ENCODE peak calls at places on chromosomes 1 and 21, in four cellular contexts. Z, Q, X and N are unnamed samples.

GRCh38 chr1:153991806-153992205 is 1.2 kb downstream of the RPS27 start:
- DNase-seq in X (no peak), Q (no peak), Z (no peak), N (no peak)

GRCh38 chr1:150981177-150981804 is 801 bp upstream of the ANXA9 start:
- DNase-seq in X (no peak), Q (peak), Z (no peak), N (no peak)

GRCh38 chr1:225418059-225418458 is 9.8 kb downstream of the LBR start:
- DNase-seq in Z (no peak), X (no peak), Q (no peak), N (no peak)

GRCh38 chr1:94646151-94646643 is 104.6 kb upstream of the F3 start:
- DNase-seq in Q (no peak), X (no peak), Z (peak), N (no peak)

GRCh38 chr1:117312453-117313138 is 54.7 kb upstream of the MAN1A2 start:
- DNase-seq in Q (no peak), X (no peak), Z (peak), N (peak)

GRCh38 chr1:208132287-208132882 is 111.8 kb downstream of the PLXNA2 start:
- DNase-seq in X (peak), Q (peak), Z (peak), N (peak)

GRCh38 chr1:3939242-3940080 is 39.4 kb upstream of the C1orf174 start:
- DNase-seq in Q (no peak), X (no peak), Z (no peak), N (no peak)

GRCh38 chr1:174007846-174008245 is 14.3 kb downstream of the RC3H1 start:
- DNase-seq in Q (no peak), Z (no peak), X (no peak), N (no peak)

GRCh38 chr1:160629286-160630210 is 17.3 kb downstream of the SLAMF1 start:
- DNase-seq in Q (no peak), Z (no peak), X (peak), N (no peak)

GRCh38 chr1:74570797-74571492 is 58.5 kb upstream of the LRRC53 start:
- DNase-seq in Z (no peak), X (no peak), Q (peak), N (no peak)

GRCh38 chr1:52920791-52921291 is 699 bp downstream of the ECHDC2 start:
- DNase-seq in Q (peak), X (no peak), Z (peak), N (no peak)

GRCh38 chr1:185916866-185917265 is 182.7 kb downstream of the HMCN1 start:
- DNase-seq in Z (no peak), X (no peak), Q (no peak), N (no peak)

GRCh38 chr1:35655196-35655595 is 13.9 kb upstream of the PSMB2 start:
- DNase-seq in X (no peak), Z (no peak), Q (no peak), N (no peak)

GRCh38 chr1:17352419-17352909 is 19.5 kb upstream of the PADI6 start:
- DNase-seq in X (no peak), Q (no peak), Z (no peak), N (no peak)

GRCh38 chr1:228081578-228082259 is 789 bp upstream of the ARF1 start:
- DNase-seq in Z (no peak), Q (peak), X (no peak), N (no peak)

GRCh38 chr1:34787461-34788420 is 5.1 kb upstream of the GJA4 start:
- DNase-seq in X (no peak), Q (no peak), Z (no peak), N (no peak)

GRCh38 chr1:94258873-94259331 is 21.5 kb upstream of the ARHGAP29 start:
- DNase-seq in Z (peak), Q (no peak), X (no peak), N (no peak)

GRCh38 chr21:42105916-42106315 is 34.8 kb downstream of the UMODL1 start:
- DNase-seq in X (no peak), Q (no peak), Z (no peak), N (no peak)

GRCh38 chr1:150876111-150876434 is 326 bp downstream of the ARNT start:
- DNase-seq in Q (no peak), X (no peak), Z (peak), N (no peak)

GRCh38 chr1:206693029-206693428 is 8.3 kb downstream of the MAPKAPK2 start:
- DNase-seq in Z (no peak), X (no peak), Q (no peak), N (no peak)

GRCh38 chr1:205524794-205525101 is 20.3 kb downstream of the CDK18 start:
- DNase-seq in Z (no peak), X (no peak), Q (no peak), N (no peak)

GRCh38 chr1:92922378-92923035 is 38.8 kb downstream of the DIPK1A start:
- DNase-seq in X (no peak), Z (no peak), Q (no peak), N (no peak)

GRCh38 chr1:178361847-178362246 is 134.9 kb downstream of the CLEC20A start:
- DNase-seq in Q (no peak), Z (no peak), X (no peak), N (no peak)

GRCh38 chr1:22275626-22276395 is 132.9 kb upstream of the WNT4 start:
- DNase-seq in Q (peak), Z (peak), X (no peak), N (peak)

GRCh38 chr21:27645285-27645684 is 678.4 kb upstream of the ADAMTS5 start:
- DNase-seq in X (no peak), Q (no peak), Z (no peak), N (no peak)

GRCh38 chr1:22143065-22143514 is at the start of gene WNT4:
- DNase-seq in Z (peak), Q (peak), X (peak), N (peak)

GRCh38 chr1:85616736-85617135 is 36.2 kb downstream of the CCN1 start:
- DNase-seq in Q (no peak), Z (no peak), X (no peak), N (no peak)

GRCh38 chr21:17491716-17492414 is 21.0 kb upstream of the CXADR start:
- DNase-seq in Q (no peak), X (no peak), Z (peak), N (no peak)

GRCh38 chr1:18529714-18530113 is 49.0 kb downstream of the KLHDC7A start:
- DNase-seq in Z (no peak), X (no peak), Q (no peak), N (no peak)

GRCh38 chr1:19435851-19436465 is 49.4 kb downstream of the CAPZB start:
- DNase-seq in Q (no peak), Z (no peak), X (no peak), N (no peak)

GRCh38 chr1:242890211-242890741 is 364.8 kb downstream of the CEP170 start:
- DNase-seq in Q (peak), Z (no peak), X (no peak), N (no peak)

GRCh38 chr1:159207774-159208459 is 3.2 kb downstream of the ACKR1 start:
- DNase-seq in X (no peak), Q (no peak), Z (no peak), N (no peak)
- TF ChIP-seq CTCF in X (no peak), Q (no peak), Z (no peak), N (no peak)

DNA sequence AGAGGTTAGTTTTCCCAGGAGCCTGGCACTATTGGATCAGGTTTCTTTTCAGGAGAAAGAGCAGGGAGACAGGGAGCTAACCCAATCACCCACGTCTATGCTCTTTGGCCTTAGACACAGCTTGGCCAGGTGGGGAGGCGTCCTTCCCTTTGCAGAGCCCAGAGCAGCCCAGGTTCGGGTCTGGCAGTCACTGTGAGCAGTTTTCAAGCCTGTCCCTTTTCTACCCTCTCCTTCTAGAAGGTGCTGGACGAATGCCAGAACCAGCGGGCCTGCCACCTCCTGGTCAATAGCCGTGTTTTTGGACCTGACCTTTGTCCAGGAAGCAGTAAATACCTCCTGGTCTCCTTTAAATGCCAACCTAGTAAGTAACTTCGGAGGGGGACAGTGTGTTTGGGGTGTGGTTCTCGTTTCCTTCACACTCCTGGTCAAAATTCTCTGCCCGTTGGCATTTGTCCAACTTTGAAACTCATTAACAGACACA is 44.9 kb downstream of the EVA1C start:
- DNase-seq in Q (no peak), X (no peak), Z (no peak), N (no peak)
- TF ChIP-seq CTCF in Q (no peak), X (no peak), Z (no peak), N (no peak)

GRCh38 chr1:37006132-37006868 is 28.0 kb downstream of the GRIK3 start:
- DNase-seq in X (no peak), Q (no peak), Z (no peak), N (no peak)
- TF ChIP-seq CTCF in X (no peak), Q (no peak), Z (no peak), N (no peak)

DNA sequence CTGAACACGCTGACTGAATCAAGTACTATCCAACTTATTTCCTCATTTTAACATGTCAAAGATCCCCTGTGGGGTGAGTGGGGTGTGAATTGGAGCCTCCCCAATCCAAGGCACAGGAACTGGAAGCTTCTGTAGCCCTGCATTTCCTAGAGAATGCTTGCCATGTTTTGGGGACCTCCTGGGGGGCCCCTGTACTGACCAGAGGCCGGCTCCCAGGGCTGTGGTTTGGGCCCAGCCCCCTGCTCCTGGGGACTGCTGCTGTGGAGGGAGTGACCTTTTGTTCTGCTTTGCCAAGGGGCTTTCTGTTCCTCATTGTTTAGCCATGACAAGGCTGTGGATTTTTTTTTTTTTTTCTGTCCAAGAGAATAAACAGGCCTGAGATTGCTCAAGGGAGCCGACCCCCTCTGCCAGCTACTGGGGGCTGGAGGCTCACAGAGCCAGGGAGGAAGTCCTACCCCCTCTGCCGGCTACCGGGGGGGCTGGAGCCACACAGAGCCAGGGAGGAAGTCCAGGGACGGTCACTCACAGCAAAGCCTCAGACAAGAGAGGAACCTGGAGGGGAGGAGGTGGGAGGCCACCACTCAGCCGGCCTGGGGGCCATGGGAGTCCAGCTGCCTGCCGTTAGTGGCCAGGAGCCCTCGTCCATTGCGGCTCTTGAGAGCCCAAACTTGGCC is 17.4 kb downstream of the TNFRSF1B start:
- DNase-seq in Q (peak), X (no peak), Z (no peak), N (peak)
- TF ChIP-seq CTCF in Q (no peak), X (no peak), Z (no peak), N (no peak)